ENCODE peak calls at places on chromosomes 2 and 18, in nine cellular contexts. U is tibial nerve, Q is GM20000, T is RWPE1, G is nephron progenitor cell, C is BJ, V is PC-9, K is Calu3, J is fibroblast of lung. S is an unnamed sample.

GRCh38 chr2:237577458-237577857 is 11.1 kb downstream of the PRLH start:
- DNase-seq in C (no peak), V (no peak), T (no peak), U (no peak), G (no peak), J (no peak), Q (no peak), K (no peak), S (no peak)

GRCh38 chr2:38194751-38195150 is 118.8 kb upstream of the CYP1B1 start:
- DNase-seq in U (no peak), T (peak), V (no peak), J (peak), Q (no peak), C (no peak), K (no peak), G (no peak), S (no peak)

GRCh38 chr2:8000861-8001260 is 681.0 kb upstream of the ID2 start:
- DNase-seq in Q (no peak), J (no peak), C (no peak), K (no peak), V (no peak), U (no peak), T (no peak), G (no peak), S (peak)

GRCh38 chr18:524496-524895 is 24.0 kb upstream of the COLEC12 start:
- DNase-seq in T (no peak), G (no peak), Q (no peak), U (no peak), V (no peak), K (no peak), C (peak), J (peak), S (peak)

GRCh38 chr18:68428026-68428425 is 286.9 kb downstream of the TMX3 start:
- DNase-seq in G (no peak), U (no peak), Q (no peak), K (peak), V (no peak), J (peak), T (peak), C (peak), S (peak)

GRCh38 chr2:29900971-29901633 is 20.3 kb downstream of the ALK start:
- DNase-seq in U (no peak), J (no peak), V (no peak), C (no peak), K (no peak), G (no peak), T (no peak), Q (no peak), S (no peak)

GRCh38 chr2:71578665-71579371 is 125.5 kb downstream of the DYSF start:
- DNase-seq in Q (no peak), U (peak), J (peak), V (no peak), K (no peak), G (no peak), T (no peak), C (no peak), S (peak)

GRCh38 chr2:44462934-44463849 is 101.4 kb downstream of the CAMKMT start:
- DNase-seq in G (no peak), V (no peak), C (no peak), J (peak), K (no peak), Q (no peak), U (no peak), T (no peak), S (no peak)

GRCh38 chr2:198285216-198285615 is 480.8 kb downstream of the PLCL1 start:
- DNase-seq in V (no peak), Q (no peak), T (no peak), C (no peak), K (no peak), G (no peak), J (no peak), U (no peak), S (no peak)

GRCh38 chr2:74835831-74836674 is 2.1 kb downstream of the HK2 start:
- DNase-seq in K (no peak), J (peak), U (no peak), T (peak), G (peak), C (no peak), Q (peak), V (no peak), S (peak)

GRCh38 chr18:30486856-30487255 is 555.7 kb downstream of the DSC3 start:
- DNase-seq in C (no peak), V (no peak), U (no peak), K (no peak), G (no peak), Q (no peak), T (no peak), J (peak), S (no peak)

GRCh38 chr2:62817995-62818713 is 112.6 kb downstream of the EHBP1 start:
- DNase-seq in J (peak), K (no peak), C (no peak), G (no peak), V (no peak), U (no peak), Q (no peak), T (no peak), S (no peak)

GRCh38 chr2:101249826-101250225 is 2.9 kb upstream of the CNOT11 start:
- DNase-seq in Q (no peak), G (no peak), C (no peak), T (no peak), K (no peak), V (no peak), U (no peak), J (no peak), S (no peak)

GRCh38 chr2:135245055-135245454 is 193.0 kb downstream of the RAB3GAP1 start:
- DNase-seq in U (no peak), J (peak), C (no peak), V (peak), K (peak), G (no peak), T (peak), Q (no peak), S (peak)

GRCh38 chr2:228446732-228447131 is 265.2 kb upstream of the SPHKAP start:
- DNase-seq in V (no peak), G (no peak), Q (no peak), T (no peak), K (no peak), U (no peak), J (peak), C (no peak), S (peak)

GRCh38 chr2:207828361-207829057 is 58.8 kb upstream of the FZD5 start:
- DNase-seq in T (peak), G (no peak), V (peak), U (no peak), Q (no peak), J (peak), C (no peak), K (peak), S (no peak)

GRCh38 chr2:232502901-232503791 is 15.5 kb upstream of the ECEL1 start:
- DNase-seq in J (peak), V (peak), T (peak), K (peak), C (no peak), Q (no peak), U (no peak), G (peak), S (peak)

GRCh38 chr2:113080134-113080533 is 12.4 kb downstream of the IL1F10 start:
- DNase-seq in C (no peak), T (no peak), J (peak), Q (peak), U (no peak), G (peak), V (peak), K (peak), S (peak)
- TF ChIP-seq CTCF in C (peak), T (peak), J (peak), Q (peak), U (peak), G (peak), V (peak), K (peak), S (peak)

GRCh38 chr2:241641631-241642030 is 4.1 kb downstream of the ATG4B start:
- DNase-seq in J (no peak), U (no peak), G (no peak), K (no peak), T (no peak), Q (no peak), C (no peak), V (no peak), S (no peak)
- TF ChIP-seq CTCF in J (no peak), U (no peak), G (no peak), K (no peak), T (no peak), Q (no peak), C (no peak), V (no peak), S (no peak)

GRCh38 chr2:126480033-126480432 is 175.9 kb upstream of the GYPC start:
- DNase-seq in G (no peak), Q (no peak), K (no peak), V (no peak), U (no peak), C (no peak), T (no peak), J (no peak), S (no peak)

DNA sequence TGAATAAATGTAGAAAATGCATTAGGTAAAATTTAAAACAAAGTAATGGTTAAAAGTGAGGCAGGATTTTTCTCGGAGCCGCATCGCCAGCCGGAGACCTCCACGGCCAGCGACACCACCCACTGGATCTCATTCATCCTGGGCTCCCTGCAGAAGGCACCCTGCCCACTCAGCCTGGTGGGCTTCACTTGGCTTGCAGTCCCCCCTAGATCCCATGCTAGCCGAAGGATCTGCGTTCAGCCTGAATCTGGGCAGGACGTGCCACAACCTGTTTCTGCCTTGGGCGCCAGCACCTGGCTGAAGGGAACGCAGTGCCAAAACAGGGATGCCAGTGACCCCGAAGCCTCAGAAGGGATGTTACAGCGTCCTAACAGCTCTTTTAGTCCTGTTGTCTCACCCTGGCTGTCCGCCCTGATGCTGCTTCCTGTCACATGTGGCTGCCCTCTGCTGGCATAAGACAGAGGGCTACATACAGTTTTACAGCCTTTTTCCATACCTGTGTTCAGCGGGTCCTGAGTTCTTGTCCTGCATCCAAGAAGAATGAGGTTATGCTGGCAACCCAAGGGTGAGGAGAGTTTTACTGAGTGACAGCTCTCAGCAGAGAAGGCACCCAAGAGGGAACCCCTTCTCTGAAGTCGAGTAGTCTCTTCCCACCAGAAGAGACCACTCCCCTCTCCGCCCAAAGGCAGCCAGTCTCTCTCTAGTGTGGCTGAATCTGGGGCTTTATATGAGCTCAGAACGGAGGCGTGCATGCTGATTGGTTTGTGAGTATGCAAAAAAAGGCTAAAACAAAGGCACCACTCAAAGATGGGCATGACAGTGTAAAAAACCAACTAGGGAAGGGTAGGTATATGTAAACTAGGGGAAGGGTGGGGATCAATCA is 173.1 kb upstream of the GYPC start:
- DNase-seq in J (no peak), K (no peak), Q (no peak), V (no peak), U (no peak), T (no peak), C (no peak), G (peak), S (no peak)
- TF ChIP-seq CTCF in J (no peak), K (no peak), Q (no peak), V (no peak), U (no peak), T (no peak), C (no peak), G (peak), S (no peak)

GRCh38 chr18:10003866-10004265 is 90.0 kb downstream of the VAPA start:
- DNase-seq in K (no peak), J (no peak), Q (no peak), V (no peak), C (no peak), G (no peak), U (no peak), T (no peak), S (no peak)

GRCh38 chr18:10008006-10008647 is 94.3 kb downstream of the VAPA start:
- DNase-seq in U (no peak), J (no peak), K (no peak), T (no peak), G (no peak), V (no peak), Q (no peak), C (no peak), S (no peak)

GRCh38 chr18:10003281-10003680 is 89.5 kb downstream of the VAPA start:
- DNase-seq in K (no peak), V (no peak), Q (no peak), C (no peak), U (no peak), G (no peak), J (no peak), T (no peak), S (no peak)

GRCh38 chr18:10009321-10010144 is 95.7 kb downstream of the VAPA start:
- DNase-seq in Q (no peak), V (no peak), T (no peak), U (no peak), J (no peak), K (no peak), G (no peak), C (no peak), S (no peak)

DNA sequence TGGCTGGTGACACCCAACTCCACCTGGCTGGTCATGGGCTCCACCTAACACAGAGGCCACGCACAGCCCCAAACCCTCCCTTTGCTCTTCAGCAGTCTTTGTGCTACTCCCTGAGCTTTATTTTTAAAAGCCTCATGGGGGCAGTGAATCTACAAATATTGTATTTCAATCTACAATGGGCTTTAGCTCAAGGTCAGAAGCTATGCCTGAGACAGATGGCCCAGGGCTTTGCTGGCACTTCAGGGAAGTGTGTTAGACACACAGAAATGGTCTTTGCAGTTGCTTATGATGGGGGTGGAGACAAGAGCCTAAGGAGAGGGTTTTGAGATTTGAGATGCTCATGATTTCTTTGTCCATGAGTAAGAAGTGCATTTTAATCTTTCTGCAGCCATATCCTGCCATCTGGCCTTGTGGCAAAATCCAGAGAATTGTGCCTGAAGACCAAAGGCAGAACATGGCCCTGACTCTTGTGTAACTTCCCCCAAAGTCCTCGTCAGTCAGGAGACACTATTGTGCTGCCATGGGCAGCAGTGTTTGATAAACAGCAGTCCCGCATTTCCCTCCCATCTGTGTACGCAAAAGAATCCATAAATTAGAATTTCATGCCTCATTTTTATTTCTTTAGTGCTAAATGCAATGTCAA is 92.6 kb downstream of the VAPA start:
- DNase-seq in J (peak), U (no peak), Q (no peak), G (no peak), T (peak), K (no peak), C (no peak), V (no peak), S (peak)
- TF ChIP-seq CTCF in J (peak), U (peak), Q (no peak), G (no peak), T (no peak), K (no peak), C (peak), V (peak), S (peak)

DNA sequence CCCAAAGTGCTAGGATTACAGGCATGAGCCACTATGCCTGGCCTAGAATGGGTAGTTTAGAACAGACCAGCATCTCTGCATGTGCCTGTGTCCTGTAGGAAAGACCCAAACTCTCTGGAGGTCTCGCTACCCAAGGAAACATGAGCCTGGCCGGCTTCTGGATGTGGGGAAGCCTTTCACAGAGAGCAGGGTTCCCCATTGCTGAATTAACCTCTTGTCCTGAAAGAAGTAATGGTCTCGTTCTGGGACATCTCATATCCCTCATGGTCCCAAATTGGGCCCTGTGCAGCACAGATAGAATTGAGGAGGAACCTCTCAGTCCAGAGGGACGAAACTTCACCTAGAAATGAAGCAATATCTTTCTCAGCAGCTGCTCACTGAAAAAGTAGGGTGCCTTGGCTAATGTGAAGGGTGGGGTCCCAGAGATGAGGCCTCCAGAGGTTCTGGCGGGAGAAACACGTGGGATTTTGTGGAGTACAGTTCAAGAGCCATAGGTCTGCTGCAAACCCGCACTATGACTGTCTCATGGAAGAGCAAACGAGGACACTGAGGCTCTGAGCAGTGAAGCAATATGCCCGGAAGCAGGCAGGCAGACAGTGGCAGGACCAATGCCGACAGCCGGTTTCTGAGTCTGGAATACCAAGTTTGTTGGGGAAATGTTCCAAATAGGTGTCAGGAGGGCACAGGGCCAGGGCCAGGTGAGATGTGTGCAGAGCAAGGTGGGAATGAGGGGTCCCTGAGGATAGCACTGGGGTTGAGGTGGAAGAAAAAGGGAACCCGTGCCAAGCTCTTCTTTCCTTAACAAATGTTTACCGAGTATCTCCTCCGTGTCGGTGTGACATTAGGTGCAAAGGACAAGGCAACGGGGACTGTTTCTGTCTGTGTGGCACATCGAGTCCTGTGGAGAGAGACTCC is 121.0 kb upstream of the TWIST2 start:
- DNase-seq in V (no peak), C (no peak), G (no peak), Q (no peak), T (no peak), U (no peak), J (no peak), K (no peak), S (no peak)
- TF ChIP-seq CTCF in V (no peak), C (no peak), G (no peak), Q (no peak), T (no peak), U (no peak), J (no peak), K (no peak), S (no peak)

GRCh38 chr18:44723366-44723765 is 42.7 kb downstream of the SETBP1 start:
- DNase-seq in V (no peak), Q (peak), C (no peak), G (no peak), J (no peak), U (no peak), K (no peak), T (no peak), S (no peak)
- TF ChIP-seq CTCF in V (no peak), Q (no peak), C (no peak), G (no peak), J (no peak), U (no peak), K (no peak), T (no peak), S (no peak)

DNA sequence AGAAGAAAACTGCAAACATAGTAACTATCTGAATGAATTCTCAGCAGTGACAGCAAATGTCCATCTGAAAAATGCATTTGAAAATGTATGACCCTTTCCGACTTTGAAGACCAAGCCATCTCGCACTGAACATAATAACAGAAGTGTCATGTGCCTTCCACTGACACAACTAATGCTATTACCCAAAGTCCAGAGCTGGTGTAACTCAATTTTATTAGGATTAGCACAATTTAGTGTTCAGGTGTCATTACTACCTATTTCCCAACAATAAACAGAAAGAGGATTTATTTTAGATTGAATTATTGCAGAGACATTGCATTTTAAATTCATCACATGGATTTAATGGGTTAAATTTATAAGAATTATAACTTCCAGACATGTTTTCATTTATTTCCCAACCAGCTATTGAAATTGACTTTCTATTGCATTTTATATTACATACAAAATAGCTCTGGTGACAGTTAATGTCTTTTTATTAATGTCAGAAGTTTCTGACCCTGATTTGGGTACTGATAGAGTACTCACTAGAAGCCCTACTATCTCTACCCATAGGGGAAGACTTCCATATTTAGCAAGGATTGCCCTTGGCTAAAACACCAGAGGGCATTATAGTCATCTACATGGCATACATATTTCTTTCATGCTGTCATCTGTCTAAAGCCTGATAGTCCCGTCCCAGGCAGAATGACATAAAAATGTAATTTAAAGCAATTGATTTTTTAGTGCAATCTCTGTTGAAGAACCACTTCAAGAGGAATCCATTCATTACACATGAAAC is 7.0 kb upstream of the STK39 start:
- DNase-seq in K (no peak), T (peak), V (peak), J (peak), Q (no peak), G (no peak), C (no peak), U (no peak), S (peak)
- TF ChIP-seq CTCF in K (no peak), T (no peak), V (no peak), J (peak), Q (no peak), G (no peak), C (no peak), U (no peak), S (peak)

GRCh38 chr2:241219856-241220356 is 31.4 kb downstream of the ANO7 start:
- DNase-seq in K (no peak), U (no peak), V (no peak), G (no peak), T (no peak), C (no peak), J (no peak), Q (no peak), S (no peak)

GRCh38 chr2:241219030-241219382 is 30.5 kb downstream of the ANO7 start:
- DNase-seq in J (no peak), C (no peak), Q (no peak), T (no peak), V (no peak), K (no peak), G (no peak), U (no peak), S (no peak)

GRCh38 chr2:241216211-241216761 is 27.8 kb downstream of the ANO7 start:
- DNase-seq in K (no peak), J (no peak), G (peak), U (no peak), C (no peak), Q (no peak), V (no peak), T (no peak), S (no peak)

GRCh38 chr2:241217320-241218031 is 29.0 kb downstream of the ANO7 start:
- DNase-seq in J (peak), V (peak), K (peak), U (peak), G (peak), C (no peak), Q (peak), T (peak), S (peak)

GRCh38 chr2:241218131-241219029 is 29.9 kb downstream of the ANO7 start:
- DNase-seq in Q (peak), U (no peak), V (peak), G (peak), T (no peak), C (no peak), K (peak), J (peak), S (peak)
- TF ChIP-seq CTCF in Q (peak), U (no peak), V (peak), G (no peak), T (peak), C (peak), K (no peak), J (peak), S (peak)